ENCODE peak calls at places on chromosomes 4 and X, in seven cellular contexts. One of them, this sample, is unnamed.
A peak's percentile ranks its signal among the peaks of the same experiment; 100 is the strongest.

GRCh38 chr4:122827899-122828601 is 1.4 kb downstream of the FGF2 start:
- DNase-seq in PC-3: peak; percentile 70
- DNase-seq in tibial artery: peak; percentile 74
- DNase-seq in foreskin keratinocyte: peak; percentile 32
- DNase-seq in HCT116: no peak
- DNase-seq in WERI-Rb-1: peak; percentile 47
- DNase-seq in GM12865: peak; percentile 93
- DNase-seq in this sample: no peak

GRCh38 chrX:5775985-5776384 is 452.7 kb downstream of the NLGN4X start:
- DNase-seq in PC-3: no peak
- DNase-seq in WERI-Rb-1: no peak
- DNase-seq in GM12865: no peak
- DNase-seq in foreskin keratinocyte: no peak
- DNase-seq in tibial artery: no peak
- DNase-seq in HCT116: no peak
- DNase-seq in this sample: no peak

GRCh38 chr4:38894340-38894982 is 26.9 kb downstream of the FAM114A1 start:
- DNase-seq in tibial artery: no peak
- DNase-seq in GM12865: no peak
- DNase-seq in WERI-Rb-1: no peak
- DNase-seq in PC-3: peak; percentile 39
- DNase-seq in HCT116: no peak
- DNase-seq in foreskin keratinocyte: no peak
- DNase-seq in this sample: no peak

GRCh38 chrX:69031971-69032391 is 133.3 kb downstream of the PJA1 start:
- DNase-seq in PC-3: peak; percentile 79
- DNase-seq in HCT116: no peak
- DNase-seq in tibial artery: no peak
- DNase-seq in GM12865: no peak
- DNase-seq in WERI-Rb-1: no peak
- DNase-seq in foreskin keratinocyte: peak; percentile 72
- DNase-seq in this sample: no peak

GRCh38 chrX:129957241-129958099 is 25.0 kb upstream of the BCORL1 start:
- DNase-seq in WERI-Rb-1: peak; percentile 62
- DNase-seq in PC-3: peak; percentile 11
- DNase-seq in HCT116: peak; percentile 15
- DNase-seq in tibial artery: peak; percentile 71
- DNase-seq in GM12865: peak; percentile 89
- DNase-seq in foreskin keratinocyte: no peak
- DNase-seq in this sample: peak; percentile 63

GRCh38 chr4:4430492-4431195 is 43.7 kb downstream of the NSG1 start:
- DNase-seq in PC-3: peak; percentile 54
- DNase-seq in GM12865: peak; percentile 61
- DNase-seq in HCT116: peak; percentile 39
- DNase-seq in foreskin keratinocyte: peak; percentile 66
- DNase-seq in WERI-Rb-1: peak; percentile 82
- DNase-seq in tibial artery: no peak
- DNase-seq in this sample: no peak

GRCh38 chr4:7186081-7186480 is 6.3 kb upstream of the SORCS2 start:
- DNase-seq in foreskin keratinocyte: no peak
- DNase-seq in PC-3: no peak
- DNase-seq in WERI-Rb-1: peak; percentile 73
- DNase-seq in tibial artery: peak; percentile 53
- DNase-seq in HCT116: no peak
- DNase-seq in GM12865: no peak
- DNase-seq in this sample: no peak

GRCh38 chrX:85992811-85993229 is 54.5 kb downstream of the CHM start:
- DNase-seq in foreskin keratinocyte: peak; percentile 11
- DNase-seq in GM12865: no peak
- DNase-seq in WERI-Rb-1: peak; percentile 27
- DNase-seq in HCT116: peak; percentile 7
- DNase-seq in PC-3: peak; percentile 69
- DNase-seq in tibial artery: no peak
- DNase-seq in this sample: no peak

GRCh38 chr4:14169460-14169859 is 541.9 kb upstream of the BOD1L1 start:
- DNase-seq in tibial artery: no peak
- DNase-seq in WERI-Rb-1: no peak
- DNase-seq in GM12865: no peak
- DNase-seq in foreskin keratinocyte: no peak
- DNase-seq in PC-3: peak; percentile 45
- DNase-seq in HCT116: no peak
- DNase-seq in this sample: no peak

GRCh38 chr4:1416948-1417260 is 10.7 kb upstream of the NKX1-1 start:
- DNase-seq in tibial artery: peak; percentile 46
- DNase-seq in foreskin keratinocyte: no peak
- DNase-seq in GM12865: no peak
- DNase-seq in HCT116: no peak
- DNase-seq in PC-3: no peak
- DNase-seq in WERI-Rb-1: no peak
- DNase-seq in this sample: peak; percentile 26

GRCh38 chr4:135316266-135316779 is 1114.7 kb upstream of the PABPC4L start:
- DNase-seq in WERI-Rb-1: no peak
- DNase-seq in foreskin keratinocyte: no peak
- DNase-seq in GM12865: no peak
- DNase-seq in tibial artery: no peak
- DNase-seq in HCT116: no peak
- DNase-seq in PC-3: no peak
- DNase-seq in this sample: no peak

GRCh38 chr4:7419961-7420660 is 14.6 kb downstream of the PSAPL1 start:
- DNase-seq in GM12865: no peak
- DNase-seq in WERI-Rb-1: peak; percentile 4
- DNase-seq in HCT116: no peak
- DNase-seq in PC-3: no peak
- DNase-seq in foreskin keratinocyte: no peak
- DNase-seq in tibial artery: peak; percentile 64
- DNase-seq in this sample: no peak

GRCh38 chrX:110119480-110119879 is 116.6 kb downstream of the TMEM164 start:
- DNase-seq in WERI-Rb-1: no peak
- DNase-seq in PC-3: no peak
- DNase-seq in HCT116: no peak
- DNase-seq in tibial artery: no peak
- DNase-seq in GM12865: no peak
- DNase-seq in foreskin keratinocyte: no peak
- DNase-seq in this sample: no peak

GRCh38 chr4:20456416-20456815 is 204.7 kb downstream of the SLIT2 start:
- DNase-seq in GM12865: no peak
- DNase-seq in tibial artery: no peak
- DNase-seq in HCT116: no peak
- DNase-seq in foreskin keratinocyte: peak; percentile 26
- DNase-seq in PC-3: peak; percentile 70
- DNase-seq in WERI-Rb-1: no peak
- DNase-seq in this sample: no peak

GRCh38 chr4:41359069-41359769 is 102.5 kb downstream of the UCHL1 start:
- DNase-seq in HCT116: no peak
- DNase-seq in foreskin keratinocyte: no peak
- DNase-seq in tibial artery: no peak
- DNase-seq in GM12865: no peak
- DNase-seq in PC-3: no peak
- DNase-seq in WERI-Rb-1: peak; percentile 35
- DNase-seq in this sample: no peak

GRCh38 chrX:151082077-151082948 is 94.1 kb upstream of the GPR50 start:
- DNase-seq in GM12865: peak; percentile 52
- DNase-seq in PC-3: peak; percentile 66
- DNase-seq in WERI-Rb-1: peak; percentile 77
- DNase-seq in HCT116: peak; percentile 6
- DNase-seq in tibial artery: peak; percentile 69
- DNase-seq in foreskin keratinocyte: no peak
- DNase-seq in this sample: peak; percentile 72

GRCh38 chr4:88962430-88962829 is 94.6 kb downstream of the FAM13A start:
- DNase-seq in tibial artery: no peak
- DNase-seq in foreskin keratinocyte: no peak
- DNase-seq in WERI-Rb-1: no peak
- DNase-seq in PC-3: peak; percentile 2
- DNase-seq in GM12865: no peak
- DNase-seq in HCT116: no peak
- DNase-seq in this sample: no peak

GRCh38 chr4:170750519-170750918 is 660.8 kb upstream of the AADAT start:
- DNase-seq in PC-3: no peak
- DNase-seq in tibial artery: no peak
- DNase-seq in HCT116: no peak
- DNase-seq in foreskin keratinocyte: no peak
- DNase-seq in WERI-Rb-1: no peak
- DNase-seq in GM12865: peak; percentile 22
- DNase-seq in this sample: no peak

GRCh38 chrX:143694881-143695280 is 25.7 kb downstream of the SPANXN2 start:
- DNase-seq in HCT116: no peak
- DNase-seq in WERI-Rb-1: no peak
- DNase-seq in tibial artery: no peak
- DNase-seq in foreskin keratinocyte: no peak
- DNase-seq in PC-3: no peak
- DNase-seq in GM12865: no peak
- DNase-seq in this sample: no peak

GRCh38 chrX:53594354-53594753 is 92.2 kb downstream of the HUWE1 start:
- DNase-seq in foreskin keratinocyte: no peak
- DNase-seq in PC-3: no peak
- DNase-seq in tibial artery: no peak
- DNase-seq in HCT116: no peak
- DNase-seq in GM12865: peak; percentile 1
- DNase-seq in WERI-Rb-1: no peak
- DNase-seq in this sample: no peak

GRCh38 chrX:38069273-38069672 is 62.9 kb downstream of the SYTL5 start:
- DNase-seq in foreskin keratinocyte: no peak
- DNase-seq in HCT116: no peak
- DNase-seq in tibial artery: no peak
- DNase-seq in PC-3: peak; percentile 6
- DNase-seq in GM12865: no peak
- DNase-seq in WERI-Rb-1: no peak
- DNase-seq in this sample: no peak

GRCh38 chr4:94305468-94306225 is 37.0 kb downstream of the HPGDS start:
- DNase-seq in PC-3: no peak
- DNase-seq in foreskin keratinocyte: no peak
- DNase-seq in WERI-Rb-1: no peak
- DNase-seq in tibial artery: no peak
- DNase-seq in HCT116: no peak
- DNase-seq in GM12865: no peak
- DNase-seq in this sample: no peak

GRCh38 chr4:108466936-108467902 is 153.2 kb upstream of the RPL34 start:
- DNase-seq in HCT116: peak; percentile 6
- DNase-seq in GM12865: peak; percentile 92
- DNase-seq in tibial artery: no peak
- DNase-seq in PC-3: peak; percentile 46
- DNase-seq in WERI-Rb-1: peak; percentile 35
- DNase-seq in foreskin keratinocyte: peak; percentile 76
- DNase-seq in this sample: no peak

GRCh38 chrX:34491126-34491525 is 166.0 kb downstream of the TMEM47 start:
- DNase-seq in foreskin keratinocyte: no peak
- DNase-seq in PC-3: no peak
- DNase-seq in HCT116: no peak
- DNase-seq in tibial artery: no peak
- DNase-seq in GM12865: no peak
- DNase-seq in WERI-Rb-1: no peak
- DNase-seq in this sample: no peak

GRCh38 chrX:45783002-45783401 is 582.3 kb upstream of the DIPK2B start:
- DNase-seq in WERI-Rb-1: no peak
- DNase-seq in GM12865: no peak
- DNase-seq in tibial artery: no peak
- DNase-seq in foreskin keratinocyte: no peak
- DNase-seq in HCT116: no peak
- DNase-seq in PC-3: no peak
- DNase-seq in this sample: no peak

GRCh38 chrX:45778621-45779020 is 577.9 kb upstream of the DIPK2B start:
- DNase-seq in WERI-Rb-1: no peak
- DNase-seq in foreskin keratinocyte: no peak
- DNase-seq in tibial artery: no peak
- DNase-seq in GM12865: no peak
- DNase-seq in HCT116: no peak
- DNase-seq in PC-3: no peak
- DNase-seq in this sample: no peak

GRCh38 chrX:45784590-45784989 is 583.9 kb upstream of the DIPK2B start:
- DNase-seq in GM12865: no peak
- DNase-seq in tibial artery: no peak
- DNase-seq in PC-3: no peak
- DNase-seq in foreskin keratinocyte: no peak
- DNase-seq in WERI-Rb-1: no peak
- DNase-seq in HCT116: no peak
- DNase-seq in this sample: no peak

GRCh38 chrX:45781901-45782553 is 581.4 kb upstream of the DIPK2B start:
- DNase-seq in PC-3: peak; percentile 78
- DNase-seq in HCT116: no peak
- DNase-seq in WERI-Rb-1: no peak
- DNase-seq in tibial artery: no peak
- DNase-seq in foreskin keratinocyte: peak; percentile 52
- DNase-seq in GM12865: no peak
- DNase-seq in this sample: no peak
- TF ChIP-seq CTCF in PC-3: peak; percentile 60
- TF ChIP-seq CTCF in HCT116: no peak
- TF ChIP-seq CTCF in WERI-Rb-1: no peak
- TF ChIP-seq CTCF in tibial artery: no peak
- TF ChIP-seq CTCF in foreskin keratinocyte: peak; percentile 64
- TF ChIP-seq CTCF in GM12865: no peak
- TF ChIP-seq CTCF in this sample: no peak

GRCh38 chrX:15645266-15645665 is 19.3 kb downstream of the CLTRN start:
- DNase-seq in tibial artery: no peak
- DNase-seq in GM12865: no peak
- DNase-seq in PC-3: peak; percentile 12
- DNase-seq in foreskin keratinocyte: no peak
- DNase-seq in HCT116: no peak
- DNase-seq in WERI-Rb-1: no peak
- DNase-seq in this sample: no peak
- TF ChIP-seq CTCF in tibial artery: no peak
- TF ChIP-seq CTCF in GM12865: no peak
- TF ChIP-seq CTCF in PC-3: peak; percentile 39
- TF ChIP-seq CTCF in foreskin keratinocyte: no peak
- TF ChIP-seq CTCF in HCT116: peak; percentile 10
- TF ChIP-seq CTCF in WERI-Rb-1: no peak
- TF ChIP-seq CTCF in this sample: no peak

DNA sequence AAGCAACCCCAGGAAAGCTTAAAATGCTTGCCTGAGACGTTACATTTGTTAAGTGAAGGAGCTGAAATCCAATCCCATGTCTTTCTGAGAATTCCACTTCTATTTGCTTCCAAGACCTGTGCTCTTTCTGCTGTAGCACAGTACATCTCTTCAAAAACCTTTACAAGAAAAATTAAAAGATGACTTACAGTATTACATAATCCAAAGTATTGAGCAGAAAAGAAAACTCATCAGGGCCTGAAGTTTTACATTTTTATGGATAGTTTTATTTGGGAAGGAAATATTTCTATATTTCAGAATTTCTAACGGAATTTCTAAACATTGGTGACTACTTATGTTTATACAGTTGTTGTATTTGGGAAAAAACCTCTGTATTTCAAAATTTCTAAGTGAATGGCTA is 276.3 kb downstream of the TENM3 start:
- DNase-seq in HCT116: no peak
- DNase-seq in PC-3: no peak
- DNase-seq in foreskin keratinocyte: no peak
- DNase-seq in tibial artery: no peak
- DNase-seq in WERI-Rb-1: no peak
- DNase-seq in GM12865: no peak
- DNase-seq in this sample: no peak
- TF ChIP-seq CTCF in HCT116: no peak
- TF ChIP-seq CTCF in PC-3: no peak
- TF ChIP-seq CTCF in foreskin keratinocyte: no peak
- TF ChIP-seq CTCF in tibial artery: no peak
- TF ChIP-seq CTCF in WERI-Rb-1: no peak
- TF ChIP-seq CTCF in GM12865: no peak
- TF ChIP-seq CTCF in this sample: no peak

DNA sequence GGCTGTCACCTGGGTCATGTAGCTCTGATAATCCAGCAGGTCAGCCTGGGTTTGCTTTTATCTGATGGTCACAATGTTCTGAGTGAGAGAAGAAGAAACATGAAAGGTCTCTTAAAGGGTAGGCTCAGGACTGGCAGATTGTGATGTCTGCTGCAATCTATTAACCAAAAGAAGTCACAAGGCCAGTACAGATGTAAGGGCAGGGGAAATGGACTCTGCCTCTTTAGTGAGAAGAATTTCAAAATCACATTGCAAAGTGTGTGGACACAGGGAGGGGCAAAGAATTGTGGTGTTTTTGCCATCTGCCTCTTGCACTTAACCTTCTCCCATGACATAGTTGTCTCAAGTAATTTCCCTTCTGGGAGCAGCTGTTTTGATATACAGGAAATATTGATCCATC is 40.9 kb downstream of the IL1RAPL1 start:
- DNase-seq in tibial artery: no peak
- DNase-seq in PC-3: no peak
- DNase-seq in GM12865: no peak
- DNase-seq in WERI-Rb-1: no peak
- DNase-seq in HCT116: no peak
- DNase-seq in foreskin keratinocyte: no peak
- DNase-seq in this sample: no peak
- TF ChIP-seq CTCF in tibial artery: no peak
- TF ChIP-seq CTCF in PC-3: no peak
- TF ChIP-seq CTCF in GM12865: no peak
- TF ChIP-seq CTCF in WERI-Rb-1: no peak
- TF ChIP-seq CTCF in HCT116: no peak
- TF ChIP-seq CTCF in foreskin keratinocyte: no peak
- TF ChIP-seq CTCF in this sample: no peak